ENCODE peak calls at places on chromosomes 7 and 10, in ten cellular contexts. One of them, this sample, is unnamed.

GRCh38 chr10:97861351-97861750 is 11.7 kb downstream of the GOLGA7B start:
- DNase-seq in stimulated activated CD8-positive, alpha-beta memory T cell treated with anti-CD3 and anti-CD28 coated beads, Interleukin-12 subunit alpha, Interleukin-12 subunit beta, amount 100 ng/mL, for 4 hours: no peak
- DNase-seq in substantia nigra: no peak
- DNase-seq in M059J: peak; percentile 92
- DNase-seq in left ventricle myocardium superior: no peak
- DNase-seq in NCI-H1417: no peak
- DNase-seq in EL: peak; percentile 90
- DNase-seq in endothelial cell: no peak
- DNase-seq in nephron progenitor cell: no peak
- DNase-seq in heart right ventricle: no peak
- DNase-seq in this sample: no peak

GRCh38 chr10:69612760-69613159 is 17.3 kb upstream of the FAM241B start:
- DNase-seq in nephron progenitor cell: no peak
- DNase-seq in left ventricle myocardium superior: no peak
- DNase-seq in M059J: no peak
- DNase-seq in endothelial cell: no peak
- DNase-seq in heart right ventricle: no peak
- DNase-seq in EL: no peak
- DNase-seq in stimulated activated CD8-positive, alpha-beta memory T cell treated with anti-CD3 and anti-CD28 coated beads, Interleukin-12 subunit alpha, Interleukin-12 subunit beta, amount 100 ng/mL, for 4 hours: no peak
- DNase-seq in NCI-H1417: no peak
- DNase-seq in substantia nigra: peak; percentile 8
- DNase-seq in this sample: no peak

GRCh38 chr10:62627985-62628384 is 176.5 kb upstream of the ADO start:
- DNase-seq in nephron progenitor cell: no peak
- DNase-seq in EL: no peak
- DNase-seq in M059J: peak; percentile 33
- DNase-seq in substantia nigra: no peak
- DNase-seq in left ventricle myocardium superior: no peak
- DNase-seq in heart right ventricle: no peak
- DNase-seq in endothelial cell: no peak
- DNase-seq in stimulated activated CD8-positive, alpha-beta memory T cell treated with anti-CD3 and anti-CD28 coated beads, Interleukin-12 subunit alpha, Interleukin-12 subunit beta, amount 100 ng/mL, for 4 hours: no peak
- DNase-seq in NCI-H1417: no peak
- DNase-seq in this sample: no peak

GRCh38 chr7:47535033-47535703 is 46.7 kb downstream of the TNS3 start:
- DNase-seq in M059J: peak; percentile 41
- DNase-seq in EL: no peak
- DNase-seq in left ventricle myocardium superior: no peak
- DNase-seq in endothelial cell: no peak
- DNase-seq in stimulated activated CD8-positive, alpha-beta memory T cell treated with anti-CD3 and anti-CD28 coated beads, Interleukin-12 subunit alpha, Interleukin-12 subunit beta, amount 100 ng/mL, for 4 hours: no peak
- DNase-seq in NCI-H1417: no peak
- DNase-seq in substantia nigra: no peak
- DNase-seq in nephron progenitor cell: no peak
- DNase-seq in heart right ventricle: no peak
- DNase-seq in this sample: peak; percentile 56

GRCh38 chr7:49174396-49174795 is 250.0 kb downstream of the CDC14C start:
- DNase-seq in M059J: peak; percentile 33
- DNase-seq in endothelial cell: no peak
- DNase-seq in left ventricle myocardium superior: no peak
- DNase-seq in nephron progenitor cell: no peak
- DNase-seq in EL: no peak
- DNase-seq in substantia nigra: no peak
- DNase-seq in stimulated activated CD8-positive, alpha-beta memory T cell treated with anti-CD3 and anti-CD28 coated beads, Interleukin-12 subunit alpha, Interleukin-12 subunit beta, amount 100 ng/mL, for 4 hours: no peak
- DNase-seq in heart right ventricle: no peak
- DNase-seq in NCI-H1417: no peak
- DNase-seq in this sample: no peak

GRCh38 chr7:40288827-40289226 is 154.0 kb downstream of the SUGCT start:
- DNase-seq in M059J: no peak
- DNase-seq in endothelial cell: no peak
- DNase-seq in nephron progenitor cell: no peak
- DNase-seq in stimulated activated CD8-positive, alpha-beta memory T cell treated with anti-CD3 and anti-CD28 coated beads, Interleukin-12 subunit alpha, Interleukin-12 subunit beta, amount 100 ng/mL, for 4 hours: no peak
- DNase-seq in substantia nigra: no peak
- DNase-seq in left ventricle myocardium superior: no peak
- DNase-seq in EL: no peak
- DNase-seq in NCI-H1417: no peak
- DNase-seq in heart right ventricle: no peak
- DNase-seq in this sample: no peak

GRCh38 chr10:51046668-51047067 is 27.6 kb upstream of the PRKG1 start:
- DNase-seq in heart right ventricle: no peak
- DNase-seq in stimulated activated CD8-positive, alpha-beta memory T cell treated with anti-CD3 and anti-CD28 coated beads, Interleukin-12 subunit alpha, Interleukin-12 subunit beta, amount 100 ng/mL, for 4 hours: no peak
- DNase-seq in M059J: no peak
- DNase-seq in endothelial cell: no peak
- DNase-seq in left ventricle myocardium superior: no peak
- DNase-seq in EL: no peak
- DNase-seq in substantia nigra: no peak
- DNase-seq in nephron progenitor cell: no peak
- DNase-seq in NCI-H1417: no peak
- DNase-seq in this sample: no peak

GRCh38 chr7:37918526-37918925 is 1.9 kb upstream of the SFRP4 start:
- DNase-seq in heart right ventricle: no peak
- DNase-seq in nephron progenitor cell: no peak
- DNase-seq in M059J: no peak
- DNase-seq in endothelial cell: no peak
- DNase-seq in substantia nigra: no peak
- DNase-seq in left ventricle myocardium superior: no peak
- DNase-seq in EL: no peak
- DNase-seq in stimulated activated CD8-positive, alpha-beta memory T cell treated with anti-CD3 and anti-CD28 coated beads, Interleukin-12 subunit alpha, Interleukin-12 subunit beta, amount 100 ng/mL, for 4 hours: no peak
- DNase-seq in NCI-H1417: no peak
- DNase-seq in this sample: no peak

GRCh38 chr10:98030093-98030821 is at the start of gene CRTAC1:
- DNase-seq in substantia nigra: peak; percentile 67
- DNase-seq in nephron progenitor cell: peak; percentile 90
- DNase-seq in heart right ventricle: peak; percentile 38
- DNase-seq in endothelial cell: peak; percentile 70
- DNase-seq in M059J: no peak
- DNase-seq in NCI-H1417: peak; percentile 71
- DNase-seq in EL: no peak
- DNase-seq in left ventricle myocardium superior: peak; percentile 83
- DNase-seq in stimulated activated CD8-positive, alpha-beta memory T cell treated with anti-CD3 and anti-CD28 coated beads, Interleukin-12 subunit alpha, Interleukin-12 subunit beta, amount 100 ng/mL, for 4 hours: no peak
- DNase-seq in this sample: peak; percentile 91

GRCh38 chr10:78944658-78945333 is 124.0 kb upstream of the ZMIZ1 start:
- DNase-seq in NCI-H1417: no peak
- DNase-seq in heart right ventricle: peak; percentile 65
- DNase-seq in endothelial cell: no peak
- DNase-seq in EL: peak; percentile 88
- DNase-seq in M059J: peak; percentile 93
- DNase-seq in left ventricle myocardium superior: peak; percentile 50
- DNase-seq in substantia nigra: no peak
- DNase-seq in nephron progenitor cell: no peak
- DNase-seq in stimulated activated CD8-positive, alpha-beta memory T cell treated with anti-CD3 and anti-CD28 coated beads, Interleukin-12 subunit alpha, Interleukin-12 subunit beta, amount 100 ng/mL, for 4 hours: no peak
- DNase-seq in this sample: no peak

GRCh38 chr10:17820943-17821342 is 11.8 kb downstream of the MRC1 start:
- DNase-seq in EL: no peak
- DNase-seq in M059J: no peak
- DNase-seq in NCI-H1417: no peak
- DNase-seq in nephron progenitor cell: no peak
- DNase-seq in heart right ventricle: no peak
- DNase-seq in stimulated activated CD8-positive, alpha-beta memory T cell treated with anti-CD3 and anti-CD28 coated beads, Interleukin-12 subunit alpha, Interleukin-12 subunit beta, amount 100 ng/mL, for 4 hours: no peak
- DNase-seq in left ventricle myocardium superior: no peak
- DNase-seq in endothelial cell: no peak
- DNase-seq in substantia nigra: no peak
- DNase-seq in this sample: no peak

GRCh38 chr7:114084381-114085312 is 165.8 kb upstream of the PPP1R3A start:
- DNase-seq in endothelial cell: peak; percentile 49
- DNase-seq in left ventricle myocardium superior: peak; percentile 60
- DNase-seq in stimulated activated CD8-positive, alpha-beta memory T cell treated with anti-CD3 and anti-CD28 coated beads, Interleukin-12 subunit alpha, Interleukin-12 subunit beta, amount 100 ng/mL, for 4 hours: no peak
- DNase-seq in substantia nigra: no peak
- DNase-seq in EL: no peak
- DNase-seq in NCI-H1417: peak; percentile 92
- DNase-seq in M059J: peak; percentile 28
- DNase-seq in nephron progenitor cell: peak; percentile 62
- DNase-seq in heart right ventricle: peak; percentile 14
- DNase-seq in this sample: peak; percentile 49

GRCh38 chr10:351770-352318 is 216.6 kb downstream of the ZMYND11 start:
- DNase-seq in nephron progenitor cell: no peak
- DNase-seq in stimulated activated CD8-positive, alpha-beta memory T cell treated with anti-CD3 and anti-CD28 coated beads, Interleukin-12 subunit alpha, Interleukin-12 subunit beta, amount 100 ng/mL, for 4 hours: no peak
- DNase-seq in left ventricle myocardium superior: no peak
- DNase-seq in NCI-H1417: no peak
- DNase-seq in endothelial cell: no peak
- DNase-seq in substantia nigra: no peak
- DNase-seq in M059J: no peak
- DNase-seq in EL: no peak
- DNase-seq in heart right ventricle: no peak
- DNase-seq in this sample: no peak

GRCh38 chr7:143318661-143319060 is 2.8 kb downstream of the CLCN1 start:
- DNase-seq in NCI-H1417: no peak
- DNase-seq in M059J: peak; percentile 3
- DNase-seq in nephron progenitor cell: no peak
- DNase-seq in left ventricle myocardium superior: peak; percentile 52
- DNase-seq in EL: no peak
- DNase-seq in endothelial cell: no peak
- DNase-seq in substantia nigra: no peak
- DNase-seq in stimulated activated CD8-positive, alpha-beta memory T cell treated with anti-CD3 and anti-CD28 coated beads, Interleukin-12 subunit alpha, Interleukin-12 subunit beta, amount 100 ng/mL, for 4 hours: no peak
- DNase-seq in heart right ventricle: no peak
- DNase-seq in this sample: no peak

GRCh38 chr7:108454674-108455523 is 1.3 kb downstream of the NRCAM start:
- DNase-seq in substantia nigra: peak; percentile 20
- DNase-seq in left ventricle myocardium superior: peak; percentile 28
- DNase-seq in M059J: peak; percentile 37
- DNase-seq in EL: peak; percentile 34
- DNase-seq in NCI-H1417: peak; percentile 92
- DNase-seq in nephron progenitor cell: peak; percentile 55
- DNase-seq in endothelial cell: peak; percentile 23
- DNase-seq in stimulated activated CD8-positive, alpha-beta memory T cell treated with anti-CD3 and anti-CD28 coated beads, Interleukin-12 subunit alpha, Interleukin-12 subunit beta, amount 100 ng/mL, for 4 hours: no peak
- DNase-seq in heart right ventricle: no peak
- DNase-seq in this sample: no peak

GRCh38 chr10:92111336-92111939 is 179.4 kb downstream of the CPEB3 start:
- DNase-seq in M059J: no peak
- DNase-seq in substantia nigra: no peak
- DNase-seq in left ventricle myocardium superior: no peak
- DNase-seq in stimulated activated CD8-positive, alpha-beta memory T cell treated with anti-CD3 and anti-CD28 coated beads, Interleukin-12 subunit alpha, Interleukin-12 subunit beta, amount 100 ng/mL, for 4 hours: no peak
- DNase-seq in nephron progenitor cell: no peak
- DNase-seq in NCI-H1417: no peak
- DNase-seq in heart right ventricle: no peak
- DNase-seq in endothelial cell: no peak
- DNase-seq in EL: no peak
- DNase-seq in this sample: no peak

GRCh38 chr7:85023066-85023687 is 163.7 kb downstream of the SEMA3D start:
- DNase-seq in substantia nigra: peak; percentile 0
- DNase-seq in EL: peak; percentile 52
- DNase-seq in endothelial cell: peak; percentile 61
- DNase-seq in M059J: peak; percentile 63
- DNase-seq in NCI-H1417: peak; percentile 82
- DNase-seq in stimulated activated CD8-positive, alpha-beta memory T cell treated with anti-CD3 and anti-CD28 coated beads, Interleukin-12 subunit alpha, Interleukin-12 subunit beta, amount 100 ng/mL, for 4 hours: no peak
- DNase-seq in heart right ventricle: peak; percentile 46
- DNase-seq in left ventricle myocardium superior: no peak
- DNase-seq in nephron progenitor cell: peak; percentile 35
- DNase-seq in this sample: peak; percentile 53

GRCh38 chr10:45183174-45183573 is 132.2 kb downstream of the OR13A1 start:
- DNase-seq in substantia nigra: no peak
- DNase-seq in NCI-H1417: no peak
- DNase-seq in left ventricle myocardium superior: no peak
- DNase-seq in M059J: no peak
- DNase-seq in EL: no peak
- DNase-seq in stimulated activated CD8-positive, alpha-beta memory T cell treated with anti-CD3 and anti-CD28 coated beads, Interleukin-12 subunit alpha, Interleukin-12 subunit beta, amount 100 ng/mL, for 4 hours: no peak
- DNase-seq in endothelial cell: no peak
- DNase-seq in heart right ventricle: no peak
- DNase-seq in nephron progenitor cell: no peak
- DNase-seq in this sample: no peak

GRCh38 chr7:27175005-27175625 is 995 bp upstream of the HOXA10 start:
- DNase-seq in NCI-H1417: peak; percentile 24
- DNase-seq in left ventricle myocardium superior: no peak
- DNase-seq in M059J: no peak
- DNase-seq in substantia nigra: no peak
- DNase-seq in EL: peak; percentile 79
- DNase-seq in heart right ventricle: no peak
- DNase-seq in nephron progenitor cell: peak; percentile 36
- DNase-seq in endothelial cell: no peak
- DNase-seq in stimulated activated CD8-positive, alpha-beta memory T cell treated with anti-CD3 and anti-CD28 coated beads, Interleukin-12 subunit alpha, Interleukin-12 subunit beta, amount 100 ng/mL, for 4 hours: no peak
- DNase-seq in this sample: no peak

GRCh38 chr7:77457779-77458178 is 41.6 kb upstream of the GSAP start:
- DNase-seq in heart right ventricle: no peak
- DNase-seq in M059J: no peak
- DNase-seq in substantia nigra: no peak
- DNase-seq in EL: no peak
- DNase-seq in left ventricle myocardium superior: no peak
- DNase-seq in NCI-H1417: peak; percentile 77
- DNase-seq in nephron progenitor cell: no peak
- DNase-seq in endothelial cell: no peak
- DNase-seq in stimulated activated CD8-positive, alpha-beta memory T cell treated with anti-CD3 and anti-CD28 coated beads, Interleukin-12 subunit alpha, Interleukin-12 subunit beta, amount 100 ng/mL, for 4 hours: no peak
- DNase-seq in this sample: no peak

GRCh38 chr10:96830511-96831199 is 1.4 kb upstream of the LCOR start:
- DNase-seq in nephron progenitor cell: peak; percentile 73
- DNase-seq in left ventricle myocardium superior: no peak
- DNase-seq in stimulated activated CD8-positive, alpha-beta memory T cell treated with anti-CD3 and anti-CD28 coated beads, Interleukin-12 subunit alpha, Interleukin-12 subunit beta, amount 100 ng/mL, for 4 hours: peak; percentile 56
- DNase-seq in NCI-H1417: peak; percentile 56
- DNase-seq in heart right ventricle: peak; percentile 54
- DNase-seq in M059J: peak; percentile 65
- DNase-seq in substantia nigra: peak; percentile 2
- DNase-seq in endothelial cell: peak; percentile 72
- DNase-seq in EL: peak; percentile 71
- DNase-seq in this sample: peak; percentile 75